ENCODE peak calls at places on chromosome 5, in six cellular contexts. One of them, this sample, is unnamed.

GRCh38 chr5:180599590-180599914 is 8.3 kb upstream of the SCGB3A1 start:
- DNase-seq in bronchial epithelial cell: no peak
- DNase-seq in CD4-positive, alpha-beta T cell: no peak
- DNase-seq in natural killer cell: no peak
- DNase-seq in adrenal gland: no peak
- DNase-seq in CD8-positive, alpha-beta T cell: no peak
- DNase-seq in this sample: no peak

GRCh38 chr5:152532714-152533113 is 127.6 kb upstream of the NMUR2 start:
- DNase-seq in bronchial epithelial cell: peak; percentile 65
- DNase-seq in CD4-positive, alpha-beta T cell: no peak
- DNase-seq in natural killer cell: no peak
- DNase-seq in adrenal gland: no peak
- DNase-seq in CD8-positive, alpha-beta T cell: no peak
- DNase-seq in this sample: peak; percentile 74

GRCh38 chr5:82109013-82109412 is 137.2 kb downstream of the ATG10 start:
- DNase-seq in bronchial epithelial cell: no peak
- DNase-seq in CD4-positive, alpha-beta T cell: no peak
- DNase-seq in natural killer cell: no peak
- DNase-seq in adrenal gland: no peak
- DNase-seq in CD8-positive, alpha-beta T cell: no peak
- DNase-seq in this sample: no peak

GRCh38 chr5:73816656-73817420 is 190.8 kb downstream of the ARHGEF28 start:
- DNase-seq in bronchial epithelial cell: peak; percentile 85
- DNase-seq in CD4-positive, alpha-beta T cell: no peak
- DNase-seq in natural killer cell: no peak
- DNase-seq in adrenal gland: no peak
- DNase-seq in CD8-positive, alpha-beta T cell: no peak
- DNase-seq in this sample: peak; percentile 93

GRCh38 chr5:118029807-118030206 is 958.5 kb downstream of the DTWD2 start:
- DNase-seq in bronchial epithelial cell: no peak
- DNase-seq in CD4-positive, alpha-beta T cell: no peak
- DNase-seq in natural killer cell: no peak
- DNase-seq in adrenal gland: no peak
- DNase-seq in CD8-positive, alpha-beta T cell: no peak
- DNase-seq in this sample: no peak

GRCh38 chr5:14834584-14835540 is 36.7 kb downstream of the ANKH start:
- DNase-seq in bronchial epithelial cell: no peak
- DNase-seq in CD4-positive, alpha-beta T cell: no peak
- DNase-seq in natural killer cell: no peak
- DNase-seq in adrenal gland: no peak
- DNase-seq in CD8-positive, alpha-beta T cell: no peak
- DNase-seq in this sample: no peak

GRCh38 chr5:122715095-122715494 is 59.8 kb upstream of the SNX2 start:
- DNase-seq in bronchial epithelial cell: peak; percentile 54
- DNase-seq in CD4-positive, alpha-beta T cell: no peak
- DNase-seq in natural killer cell: no peak
- DNase-seq in adrenal gland: no peak
- DNase-seq in CD8-positive, alpha-beta T cell: no peak
- DNase-seq in this sample: peak; percentile 49

GRCh38 chr5:39253211-39253610 is 33.8 kb upstream of the FYB1 start:
- DNase-seq in bronchial epithelial cell: peak; percentile 75
- DNase-seq in CD4-positive, alpha-beta T cell: no peak
- DNase-seq in natural killer cell: no peak
- DNase-seq in adrenal gland: no peak
- DNase-seq in CD8-positive, alpha-beta T cell: no peak
- DNase-seq in this sample: peak; percentile 36

GRCh38 chr5:125798311-125798710 is 624.9 kb upstream of the GRAMD2B start:
- DNase-seq in bronchial epithelial cell: peak; percentile 46
- DNase-seq in CD4-positive, alpha-beta T cell: no peak
- DNase-seq in natural killer cell: no peak
- DNase-seq in adrenal gland: no peak
- DNase-seq in CD8-positive, alpha-beta T cell: no peak
- DNase-seq in this sample: peak; percentile 73

GRCh38 chr5:133967715-133968056 is 739 bp downstream of the C5orf15 start:
- DNase-seq in bronchial epithelial cell: peak; percentile 15
- DNase-seq in CD4-positive, alpha-beta T cell: no peak
- DNase-seq in natural killer cell: no peak
- DNase-seq in adrenal gland: peak; percentile 43
- DNase-seq in CD8-positive, alpha-beta T cell: no peak
- DNase-seq in this sample: peak; percentile 33

GRCh38 chr5:1180096-1180495 is 21.3 kb upstream of the SLC6A19 start:
- DNase-seq in bronchial epithelial cell: no peak
- DNase-seq in CD4-positive, alpha-beta T cell: no peak
- DNase-seq in natural killer cell: no peak
- DNase-seq in adrenal gland: no peak
- DNase-seq in CD8-positive, alpha-beta T cell: no peak
- DNase-seq in this sample: no peak

GRCh38 chr5:9898319-9898718 is 268.2 kb upstream of the TAS2R1 start:
- DNase-seq in bronchial epithelial cell: peak; percentile 59
- DNase-seq in CD4-positive, alpha-beta T cell: no peak
- DNase-seq in natural killer cell: no peak
- DNase-seq in adrenal gland: peak; percentile 58
- DNase-seq in CD8-positive, alpha-beta T cell: no peak
- DNase-seq in this sample: peak; percentile 72

GRCh38 chr5:179368016-179368805 is 22.9 kb upstream of the ADAMTS2 start:
- DNase-seq in bronchial epithelial cell: no peak
- DNase-seq in CD4-positive, alpha-beta T cell: no peak
- DNase-seq in natural killer cell: no peak
- DNase-seq in adrenal gland: no peak
- DNase-seq in CD8-positive, alpha-beta T cell: no peak
- DNase-seq in this sample: no peak

GRCh38 chr5:122351416-122352157 is 39.5 kb downstream of the SNCAIP start:
- DNase-seq in bronchial epithelial cell: no peak
- DNase-seq in CD4-positive, alpha-beta T cell: no peak
- DNase-seq in natural killer cell: no peak
- DNase-seq in adrenal gland: no peak
- DNase-seq in CD8-positive, alpha-beta T cell: no peak
- DNase-seq in this sample: no peak

GRCh38 chr5:168023190-168023589 is 268.3 kb upstream of the WWC1 start:
- DNase-seq in bronchial epithelial cell: no peak
- DNase-seq in CD4-positive, alpha-beta T cell: no peak
- DNase-seq in natural killer cell: no peak
- DNase-seq in adrenal gland: no peak
- DNase-seq in CD8-positive, alpha-beta T cell: no peak
- DNase-seq in this sample: no peak

GRCh38 chr5:74063821-74064598 is 438.0 kb downstream of the ARHGEF28 start:
- DNase-seq in bronchial epithelial cell: peak; percentile 90
- DNase-seq in CD4-positive, alpha-beta T cell: no peak
- DNase-seq in natural killer cell: no peak
- DNase-seq in adrenal gland: no peak
- DNase-seq in CD8-positive, alpha-beta T cell: no peak
- DNase-seq in this sample: peak; percentile 67

GRCh38 chr5:55763736-55764420 is 26.0 kb downstream of the DDX4 start:
- DNase-seq in bronchial epithelial cell: no peak
- DNase-seq in CD4-positive, alpha-beta T cell: no peak
- DNase-seq in natural killer cell: no peak
- DNase-seq in adrenal gland: no peak
- DNase-seq in CD8-positive, alpha-beta T cell: no peak
- DNase-seq in this sample: no peak

GRCh38 chr5:78587775-78588291 is 60.7 kb downstream of the LHFPL2 start:
- DNase-seq in bronchial epithelial cell: no peak
- DNase-seq in CD4-positive, alpha-beta T cell: no peak
- DNase-seq in natural killer cell: no peak
- DNase-seq in adrenal gland: peak; percentile 34
- DNase-seq in CD8-positive, alpha-beta T cell: no peak
- DNase-seq in this sample: peak; percentile 87

GRCh38 chr5:160923927-160924705 is 72.1 kb upstream of the ATP10B start:
- DNase-seq in bronchial epithelial cell: peak; percentile 84
- DNase-seq in CD4-positive, alpha-beta T cell: no peak
- DNase-seq in natural killer cell: no peak
- DNase-seq in adrenal gland: no peak
- DNase-seq in CD8-positive, alpha-beta T cell: no peak
- DNase-seq in this sample: no peak

DNA sequence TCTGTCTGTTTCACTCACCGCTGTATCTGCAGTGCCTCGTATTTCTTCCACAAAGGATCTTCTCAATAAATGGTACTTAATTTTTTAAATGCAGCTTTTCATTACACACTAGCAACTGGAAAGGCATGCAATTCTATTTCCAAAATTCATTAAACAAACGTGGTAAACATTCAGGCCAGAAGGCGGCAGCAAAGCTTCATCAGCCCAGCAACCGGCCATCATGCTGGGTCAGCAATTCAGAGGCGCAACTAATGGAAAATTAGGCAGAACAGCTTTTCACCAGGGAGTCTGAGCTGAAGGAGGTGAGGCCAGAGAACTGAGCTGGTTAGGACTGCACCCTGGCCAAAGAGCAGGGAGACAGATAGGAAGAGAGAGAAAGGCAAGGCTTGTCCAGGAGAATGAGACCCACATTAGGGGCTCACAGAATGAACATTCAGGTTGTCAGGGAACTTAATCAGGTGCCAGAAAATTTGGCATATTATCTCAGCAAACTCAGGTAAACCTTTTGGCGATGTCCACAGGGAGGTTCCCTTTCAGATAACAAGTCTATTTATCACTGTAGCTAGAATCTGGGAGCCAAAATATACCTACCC is 17.7 kb upstream of the RNF180 start:
- DNase-seq in bronchial epithelial cell: peak; percentile 49
- DNase-seq in CD4-positive, alpha-beta T cell: no peak
- DNase-seq in natural killer cell: no peak
- DNase-seq in adrenal gland: peak; percentile 77
- DNase-seq in CD8-positive, alpha-beta T cell: no peak
- DNase-seq in this sample: peak; percentile 65
- TF ChIP-seq CTCF in bronchial epithelial cell: peak; percentile 79
- TF ChIP-seq CTCF in CD4-positive, alpha-beta T cell: no peak
- TF ChIP-seq CTCF in natural killer cell: no peak
- TF ChIP-seq CTCF in adrenal gland: peak; percentile 90
- TF ChIP-seq CTCF in CD8-positive, alpha-beta T cell: no peak
- TF ChIP-seq CTCF in this sample: peak; percentile 91

GRCh38 chr5:45862763-45863162 is 166.6 kb upstream of the HCN1 start:
- DNase-seq in bronchial epithelial cell: no peak
- DNase-seq in CD4-positive, alpha-beta T cell: no peak
- DNase-seq in natural killer cell: no peak
- DNase-seq in adrenal gland: no peak
- DNase-seq in CD8-positive, alpha-beta T cell: no peak
- DNase-seq in this sample: no peak
- TF ChIP-seq CTCF in bronchial epithelial cell: no peak
- TF ChIP-seq CTCF in CD4-positive, alpha-beta T cell: no peak
- TF ChIP-seq CTCF in natural killer cell: no peak
- TF ChIP-seq CTCF in adrenal gland: no peak
- TF ChIP-seq CTCF in CD8-positive, alpha-beta T cell: no peak
- TF ChIP-seq CTCF in this sample: no peak

GRCh38 chr5:135553688-135554462 is 18.1 kb upstream of the NEUROG1 start:
- DNase-seq in bronchial epithelial cell: peak; percentile 60
- DNase-seq in CD4-positive, alpha-beta T cell: no peak
- DNase-seq in natural killer cell: no peak
- DNase-seq in adrenal gland: peak; percentile 22
- DNase-seq in CD8-positive, alpha-beta T cell: no peak
- DNase-seq in this sample: peak; percentile 14
- TF ChIP-seq CTCF in bronchial epithelial cell: peak; percentile 80
- TF ChIP-seq CTCF in CD4-positive, alpha-beta T cell: no peak
- TF ChIP-seq CTCF in natural killer cell: no peak
- TF ChIP-seq CTCF in adrenal gland: peak; percentile 4
- TF ChIP-seq CTCF in CD8-positive, alpha-beta T cell: no peak
- TF ChIP-seq CTCF in this sample: peak; percentile 29

GRCh38 chr5:40681351-40682311 is 1.9 kb downstream of the PTGER4 start:
- DNase-seq in bronchial epithelial cell: no peak
- DNase-seq in CD4-positive, alpha-beta T cell: no peak
- DNase-seq in natural killer cell: peak; percentile 37
- DNase-seq in adrenal gland: peak; percentile 18
- DNase-seq in CD8-positive, alpha-beta T cell: no peak
- DNase-seq in this sample: no peak

GRCh38 chr5:40682431-40683017 is 2.8 kb downstream of the PTGER4 start:
- DNase-seq in bronchial epithelial cell: no peak
- DNase-seq in CD4-positive, alpha-beta T cell: no peak
- DNase-seq in natural killer cell: no peak
- DNase-seq in adrenal gland: peak; percentile 19
- DNase-seq in CD8-positive, alpha-beta T cell: no peak
- DNase-seq in this sample: no peak

GRCh38 chr5:40679998-40680681 is 425 bp downstream of the PTGER4 start:
- DNase-seq in bronchial epithelial cell: no peak
- DNase-seq in CD4-positive, alpha-beta T cell: peak; percentile 23
- DNase-seq in natural killer cell: no peak
- DNase-seq in adrenal gland: no peak
- DNase-seq in CD8-positive, alpha-beta T cell: no peak
- DNase-seq in this sample: no peak

GRCh38 chr5:40679071-40679997 is at the start of gene PTGER4:
- DNase-seq in bronchial epithelial cell: peak; percentile 92
- DNase-seq in CD4-positive, alpha-beta T cell: peak; percentile 87
- DNase-seq in natural killer cell: peak; percentile 80
- DNase-seq in adrenal gland: peak; percentile 87
- DNase-seq in CD8-positive, alpha-beta T cell: peak; percentile 89
- DNase-seq in this sample: peak; percentile 87

GRCh38 chr5:40680741-40681350 is 1.1 kb downstream of the PTGER4 start:
- DNase-seq in bronchial epithelial cell: no peak
- DNase-seq in CD4-positive, alpha-beta T cell: peak; percentile 32
- DNase-seq in natural killer cell: peak; percentile 52
- DNase-seq in adrenal gland: no peak
- DNase-seq in CD8-positive, alpha-beta T cell: peak; percentile 42
- DNase-seq in this sample: no peak
- TF ChIP-seq CTCF in bronchial epithelial cell: peak; percentile 18
- TF ChIP-seq CTCF in CD4-positive, alpha-beta T cell: peak; percentile 24
- TF ChIP-seq CTCF in natural killer cell: peak; percentile 16
- TF ChIP-seq CTCF in adrenal gland: peak; percentile 30
- TF ChIP-seq CTCF in CD8-positive, alpha-beta T cell: peak; percentile 19
- TF ChIP-seq CTCF in this sample: no peak

GRCh38 chr5:143146161-143146560 is 257.3 kb downstream of the NR3C1 start:
- DNase-seq in bronchial epithelial cell: no peak
- DNase-seq in CD4-positive, alpha-beta T cell: no peak
- DNase-seq in natural killer cell: no peak
- DNase-seq in adrenal gland: no peak
- DNase-seq in CD8-positive, alpha-beta T cell: no peak
- DNase-seq in this sample: no peak
- TF ChIP-seq CTCF in bronchial epithelial cell: no peak
- TF ChIP-seq CTCF in CD4-positive, alpha-beta T cell: no peak
- TF ChIP-seq CTCF in natural killer cell: no peak
- TF ChIP-seq CTCF in adrenal gland: no peak
- TF ChIP-seq CTCF in CD8-positive, alpha-beta T cell: no peak
- TF ChIP-seq CTCF in this sample: no peak

DNA sequence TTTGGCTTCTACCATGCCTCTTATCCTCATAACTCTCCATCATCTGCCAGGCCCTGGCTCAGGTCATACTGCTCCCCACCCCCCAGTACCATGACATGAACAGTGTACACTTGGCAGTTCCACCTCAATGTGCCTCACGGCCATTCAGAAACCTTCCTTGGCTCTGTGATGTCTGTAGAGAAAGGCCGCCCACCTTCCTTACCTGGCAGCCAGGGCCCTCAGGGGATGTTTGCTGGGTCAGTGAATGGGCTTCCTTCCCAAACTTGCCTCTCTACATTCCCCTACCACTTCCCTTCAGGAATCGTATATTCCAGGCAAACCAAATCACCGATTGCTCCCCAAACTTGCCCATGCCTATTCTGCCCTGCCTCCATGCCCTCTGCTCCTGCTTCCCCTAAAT is 101.1 kb downstream of the PSD2 start:
- DNase-seq in bronchial epithelial cell: no peak
- DNase-seq in CD4-positive, alpha-beta T cell: no peak
- DNase-seq in natural killer cell: no peak
- DNase-seq in adrenal gland: no peak
- DNase-seq in CD8-positive, alpha-beta T cell: no peak
- DNase-seq in this sample: no peak
- TF ChIP-seq CTCF in bronchial epithelial cell: no peak
- TF ChIP-seq CTCF in CD4-positive, alpha-beta T cell: no peak
- TF ChIP-seq CTCF in natural killer cell: no peak
- TF ChIP-seq CTCF in adrenal gland: no peak
- TF ChIP-seq CTCF in CD8-positive, alpha-beta T cell: no peak
- TF ChIP-seq CTCF in this sample: no peak